ENCODE peak calls at places on chromosomes 5 and 9, in nine cellular contexts. V is breast epithelium, Q is Peyer's patch, K is dorsolateral prefrontal cortex, W is fibroblast of villous mesenchyme, R is astrocyte, G is neural crest cell, P is lower lobe of right lung, L is H1. D is an unnamed sample.
A peak's percentile ranks its signal among the peaks of the same experiment; 100 is the strongest.

GRCh38 chr5:131377785-131378325 is 114.0 kb downstream of the CDC42SE2 start:
- DNase-seq in V (no peak), Q (no peak), K (no peak), W (peak; percentile 41), R (peak; percentile 48), G (no peak), P (no peak), L (no peak), D (peak; percentile 88)

GRCh38 chr5:149362541-149362940 is 4.7 kb downstream of the PCYOX1L start:
- DNase-seq in V (no peak), Q (no peak), K (no peak), W (no peak), R (no peak), G (no peak), P (no peak), L (no peak), D (no peak)

GRCh38 chr5:136028782-136029742 is at the start of gene TGFBI:
- DNase-seq in V (no peak), Q (peak; percentile 75), K (no peak), W (peak; percentile 77), R (no peak), G (peak; percentile 28), P (peak; percentile 82), L (peak; percentile 27), D (peak; percentile 47)

GRCh38 chr9:37978983-37979382 is 75.1 kb upstream of the SLC25A51 start:
- DNase-seq in V (no peak), Q (no peak), K (no peak), W (no peak), R (no peak), G (no peak), P (no peak), L (no peak), D (no peak)

GRCh38 chr9:3962467-3962866 is 337.4 kb downstream of the GLIS3 start:
- DNase-seq in V (no peak), Q (no peak), K (no peak), W (peak; percentile 89), R (peak; percentile 49), G (no peak), P (no peak), L (no peak), D (no peak)

GRCh38 chr5:176866913-176867312 is 32.2 kb downstream of the HK3 start:
- DNase-seq in V (no peak), Q (no peak), K (no peak), W (no peak), R (no peak), G (peak; percentile 50), P (no peak), L (no peak), D (no peak)

GRCh38 chr5:96885518-96886338 is 9.4 kb downstream of the ERAP2 start:
- DNase-seq in V (no peak), Q (no peak), K (no peak), W (no peak), R (peak; percentile 32), G (no peak), P (no peak), L (no peak), D (no peak)

GRCh38 chr5:73388371-73388684 is 60.2 kb downstream of the FOXD1 start:
- DNase-seq in V (no peak), Q (no peak), K (no peak), W (peak; percentile 23), R (peak; percentile 75), G (no peak), P (no peak), L (no peak), D (no peak)

GRCh38 chr9:93072383-93072795 is 13.9 kb downstream of the SUSD3 start:
- DNase-seq in V (no peak), Q (peak; percentile 53), K (no peak), W (peak; percentile 83), R (peak; percentile 58), G (no peak), P (no peak), L (no peak), D (no peak)

GRCh38 chr5:154269414-154269813 is 78.9 kb downstream of the GALNT10 start:
- DNase-seq in V (no peak), Q (no peak), K (no peak), W (no peak), R (no peak), G (no peak), P (no peak), L (no peak), D (no peak)
- TF ChIP-seq CTCF in V (no peak), Q (no peak), K (no peak), W (no peak), R (no peak), G (no peak), P (no peak), L (no peak), D (no peak)

GRCh38 chr5:172641359-172642045 is 439 bp downstream of the NEURL1B start:
- DNase-seq in V (no peak), Q (no peak), K (no peak), W (peak; percentile 11), R (no peak), G (peak; percentile 41), P (no peak), L (no peak), D (no peak)
- TF ChIP-seq CTCF in V (no peak), Q (no peak), K (peak; percentile 34), W (peak; percentile 4), R (no peak), G (peak; percentile 25), P (peak; percentile 27), L (no peak), D (peak; percentile 1)

DNA sequence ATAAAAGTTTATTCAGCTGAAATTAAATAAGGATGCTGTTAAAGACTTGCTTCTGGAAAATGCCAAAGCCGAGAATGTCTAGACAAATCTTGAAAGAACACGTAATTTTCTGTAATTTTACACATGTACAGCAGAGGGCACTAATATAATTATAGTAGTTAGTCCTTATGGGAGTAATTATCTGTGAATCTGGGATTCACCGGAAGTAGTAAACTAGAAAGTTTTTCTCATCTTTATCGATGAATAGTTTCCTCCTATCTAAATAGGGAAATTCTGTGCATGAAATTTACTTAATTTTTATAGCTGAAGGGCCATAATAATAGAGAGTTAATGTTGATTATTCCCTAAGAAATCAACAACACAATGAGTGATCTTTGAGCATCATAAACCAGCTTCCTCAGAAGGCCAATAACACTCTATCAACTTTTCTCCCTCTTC is 18.4 kb upstream of the CNTLN start:
- DNase-seq in V (no peak), Q (no peak), K (no peak), W (peak; percentile 62), R (peak; percentile 22), G (no peak), P (no peak), L (no peak), D (peak; percentile 46)
- TF ChIP-seq CTCF in V (peak; percentile 45), Q (peak; percentile 53), K (peak; percentile 71), W (peak; percentile 45), R (peak; percentile 32), G (peak; percentile 71), P (peak; percentile 49), L (no peak), D (no peak)

GRCh38 chr5:170694911-170695310 is 88.6 kb upstream of the GABRP start:
- DNase-seq in V (no peak), Q (no peak), K (no peak), W (no peak), R (no peak), G (no peak), P (no peak), L (no peak), D (no peak)

GRCh38 chr5:170697031-170697430 is 86.5 kb upstream of the GABRP start:
- DNase-seq in V (no peak), Q (no peak), K (no peak), W (no peak), R (no peak), G (no peak), P (no peak), L (no peak), D (no peak)

GRCh38 chr5:170693701-170694100 is 89.8 kb upstream of the GABRP start:
- DNase-seq in V (no peak), Q (no peak), K (no peak), W (no peak), R (no peak), G (no peak), P (no peak), L (no peak), D (no peak)

DNA sequence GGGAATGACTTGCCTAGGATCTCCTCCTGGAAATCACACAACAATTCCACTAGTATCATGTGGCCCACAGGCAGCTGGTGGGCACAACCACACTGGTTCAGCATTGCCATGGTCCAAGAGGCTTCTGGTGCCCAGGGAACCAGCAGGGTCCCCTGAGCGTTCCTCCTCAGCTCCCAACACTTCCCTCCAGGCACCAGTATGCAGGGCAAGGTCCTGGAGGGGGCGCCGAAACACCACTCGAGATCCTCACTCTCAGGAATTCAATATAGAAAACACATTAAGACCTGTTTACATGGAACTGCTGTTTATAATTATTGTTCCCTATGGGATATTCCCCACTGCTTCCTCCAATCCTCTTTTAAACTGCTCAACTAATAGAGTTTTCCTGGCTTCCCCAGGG is 91.9 kb upstream of the GABRP start:
- DNase-seq in V (no peak), Q (no peak), K (no peak), W (no peak), R (no peak), G (no peak), P (no peak), L (no peak), D (no peak)
- TF ChIP-seq CTCF in V (no peak), Q (no peak), K (no peak), W (no peak), R (no peak), G (no peak), P (no peak), L (peak; percentile 82), D (no peak)

GRCh38 chr9:8025532-8025931 is 226.0 kb upstream of the DMAC1 start:
- DNase-seq in V (no peak), Q (no peak), K (no peak), W (no peak), R (peak; percentile 12), G (no peak), P (no peak), L (no peak), D (no peak)
- TF ChIP-seq CTCF in V (no peak), Q (no peak), K (no peak), W (no peak), R (no peak), G (no peak), P (no peak), L (no peak), D (no peak)

GRCh38 chr5:179623001-179623905 is at the start of gene HNRNPH1:
- DNase-seq in V (peak; percentile 100), Q (peak; percentile 99), K (peak; percentile 97), W (peak; percentile 99), R (peak; percentile 91), G (peak; percentile 98), P (peak; percentile 98), L (peak; percentile 97), D (peak; percentile 100)
- TF ChIP-seq CTCF in V (peak; percentile 5), Q (no peak), K (no peak), W (no peak), R (no peak), G (no peak), P (no peak), L (no peak), D (no peak)